ENCODE peak calls at places on chromosomes 5 and 9, in five cellular contexts. One of them, this sample, is unnamed.

GRCh38 chr9:94700445-94700844 is 26.1 kb upstream of the AOPEP start:
- DNase-seq in uterus: no peak
- DNase-seq in fibroblast of lung: no peak
- DNase-seq in tibial artery: no peak
- DNase-seq in endothelial cell of umbilical vein: no peak
- DNase-seq in this sample: no peak

GRCh38 chr9:124079176-124079925 is 67.8 kb downstream of the LHX2 start:
- DNase-seq in tibial artery: no peak
- DNase-seq in fibroblast of lung: peak; percentile 36
- DNase-seq in uterus: no peak
- DNase-seq in endothelial cell of umbilical vein: peak; percentile 33
- DNase-seq in this sample: peak; percentile 38

GRCh38 chr9:92634712-92635605 is 35.0 kb downstream of the IPPK start:
- DNase-seq in tibial artery: peak; percentile 86
- DNase-seq in uterus: peak; percentile 86
- DNase-seq in endothelial cell of umbilical vein: peak; percentile 78
- DNase-seq in fibroblast of lung: peak; percentile 81
- DNase-seq in this sample: peak; percentile 75

GRCh38 chr5:33840927-33841547 is 50.8 kb downstream of the ADAMTS12 start:
- DNase-seq in tibial artery: no peak
- DNase-seq in endothelial cell of umbilical vein: no peak
- DNase-seq in fibroblast of lung: no peak
- DNase-seq in uterus: no peak
- DNase-seq in this sample: no peak

GRCh38 chr9:27847380-27847779 is 274.1 kb upstream of the C9orf72 start:
- DNase-seq in tibial artery: no peak
- DNase-seq in endothelial cell of umbilical vein: no peak
- DNase-seq in uterus: no peak
- DNase-seq in fibroblast of lung: no peak
- DNase-seq in this sample: no peak

GRCh38 chr9:110141118-110141797 is 66.7 kb downstream of the C9orf152 start:
- DNase-seq in uterus: peak; percentile 69
- DNase-seq in fibroblast of lung: peak; percentile 90
- DNase-seq in endothelial cell of umbilical vein: peak; percentile 81
- DNase-seq in tibial artery: peak; percentile 82
- DNase-seq in this sample: no peak

GRCh38 chr9:105510024-105510423 is 47.9 kb upstream of the FKTN start:
- DNase-seq in endothelial cell of umbilical vein: peak; percentile 12
- DNase-seq in tibial artery: no peak
- DNase-seq in uterus: no peak
- DNase-seq in fibroblast of lung: peak; percentile 71
- DNase-seq in this sample: no peak

GRCh38 chr5:134935711-134936602 is 31.0 kb downstream of the PCBD2 start:
- DNase-seq in fibroblast of lung: no peak
- DNase-seq in tibial artery: no peak
- DNase-seq in endothelial cell of umbilical vein: peak; percentile 35
- DNase-seq in uterus: no peak
- DNase-seq in this sample: no peak

GRCh38 chr5:82413302-82414042 is 135.3 kb upstream of the RPS23 start:
- DNase-seq in fibroblast of lung: peak; percentile 97
- DNase-seq in tibial artery: no peak
- DNase-seq in endothelial cell of umbilical vein: no peak
- DNase-seq in uterus: no peak
- DNase-seq in this sample: no peak

GRCh38 chr9:35733109-35733541 is 659 bp downstream of the CREB3 start:
- DNase-seq in fibroblast of lung: peak; percentile 51
- DNase-seq in tibial artery: no peak
- DNase-seq in endothelial cell of umbilical vein: peak; percentile 70
- DNase-seq in uterus: no peak
- DNase-seq in this sample: no peak

GRCh38 chr9:19464764-19465570 is 56.2 kb downstream of the ACER2 start:
- DNase-seq in fibroblast of lung: peak; percentile 81
- DNase-seq in endothelial cell of umbilical vein: peak; percentile 63
- DNase-seq in uterus: peak; percentile 83
- DNase-seq in tibial artery: peak; percentile 72
- DNase-seq in this sample: peak; percentile 74

GRCh38 chr9:125509476-125509875 is 197.5 kb downstream of the MAPKAP1 start:
- DNase-seq in endothelial cell of umbilical vein: no peak
- DNase-seq in fibroblast of lung: peak; percentile 93
- DNase-seq in uterus: no peak
- DNase-seq in tibial artery: no peak
- DNase-seq in this sample: no peak

GRCh38 chr9:36088020-36088419 is 48.5 kb upstream of the GLIPR2 start:
- DNase-seq in uterus: no peak
- DNase-seq in fibroblast of lung: no peak
- DNase-seq in tibial artery: no peak
- DNase-seq in endothelial cell of umbilical vein: no peak
- DNase-seq in this sample: no peak

GRCh38 chr5:20466507-20466906 is 478.5 kb upstream of the CDH18 start:
- DNase-seq in uterus: no peak
- DNase-seq in endothelial cell of umbilical vein: no peak
- DNase-seq in fibroblast of lung: no peak
- DNase-seq in tibial artery: no peak
- DNase-seq in this sample: no peak

GRCh38 chr9:94829380-94830070 is 103.0 kb downstream of the AOPEP start:
- DNase-seq in endothelial cell of umbilical vein: no peak
- DNase-seq in fibroblast of lung: peak; percentile 32
- DNase-seq in tibial artery: no peak
- DNase-seq in uterus: no peak
- DNase-seq in this sample: no peak

GRCh38 chr9:72131206-72131605 is 18.0 kb upstream of the GDA start:
- DNase-seq in fibroblast of lung: no peak
- DNase-seq in tibial artery: no peak
- DNase-seq in endothelial cell of umbilical vein: no peak
- DNase-seq in uterus: no peak
- DNase-seq in this sample: no peak

GRCh38 chr9:99433555-99433954 is 211.5 kb downstream of the SEC61B start:
- DNase-seq in uterus: no peak
- DNase-seq in endothelial cell of umbilical vein: peak; percentile 80
- DNase-seq in tibial artery: peak; percentile 71
- DNase-seq in fibroblast of lung: peak; percentile 89
- DNase-seq in this sample: no peak

GRCh38 chr5:113250341-113250953 is 184.3 kb downstream of the TSSK1B start:
- DNase-seq in fibroblast of lung: peak; percentile 99
- DNase-seq in uterus: peak; percentile 86
- DNase-seq in endothelial cell of umbilical vein: peak; percentile 98
- DNase-seq in tibial artery: no peak
- DNase-seq in this sample: no peak

GRCh38 chr5:176361437-176362097 is at the start of gene KIAA1191:
- DNase-seq in uterus: peak; percentile 94
- DNase-seq in tibial artery: peak; percentile 96
- DNase-seq in fibroblast of lung: peak; percentile 90
- DNase-seq in endothelial cell of umbilical vein: peak; percentile 94
- DNase-seq in this sample: peak; percentile 97

GRCh38 chr5:159269723-159270122 is 6.6 kb downstream of the UBLCP1 start:
- DNase-seq in uterus: no peak
- DNase-seq in tibial artery: no peak
- DNase-seq in fibroblast of lung: no peak
- DNase-seq in endothelial cell of umbilical vein: no peak
- DNase-seq in this sample: no peak

GRCh38 chr5:113081881-113082546 is 105.4 kb downstream of the DCP2 start:
- DNase-seq in endothelial cell of umbilical vein: peak; percentile 94
- DNase-seq in uterus: no peak
- DNase-seq in tibial artery: no peak
- DNase-seq in fibroblast of lung: peak; percentile 66
- DNase-seq in this sample: no peak

GRCh38 chr5:93800988-93801811 is 59.8 kb upstream of the POU5F2 start:
- DNase-seq in tibial artery: no peak
- DNase-seq in uterus: peak; percentile 16
- DNase-seq in endothelial cell of umbilical vein: peak; percentile 68
- DNase-seq in fibroblast of lung: peak; percentile 81
- DNase-seq in this sample: no peak

GRCh38 chr5:142897328-142897727 is 127.2 kb downstream of the ARHGAP26 start:
- DNase-seq in tibial artery: no peak
- DNase-seq in fibroblast of lung: no peak
- DNase-seq in uterus: no peak
- DNase-seq in endothelial cell of umbilical vein: no peak
- DNase-seq in this sample: no peak

GRCh38 chr9:136720251-136720886 is 8.0 kb downstream of the DIPK1B start:
- DNase-seq in tibial artery: no peak
- DNase-seq in endothelial cell of umbilical vein: peak; percentile 23
- DNase-seq in uterus: no peak
- DNase-seq in fibroblast of lung: no peak
- DNase-seq in this sample: no peak

GRCh38 chr5:40570408-40571129 is 109.1 kb upstream of the PTGER4 start:
- DNase-seq in uterus: no peak
- DNase-seq in tibial artery: no peak
- DNase-seq in endothelial cell of umbilical vein: peak; percentile 73
- DNase-seq in fibroblast of lung: peak; percentile 72
- DNase-seq in this sample: no peak

GRCh38 chr5:135831439-135832262 is 2.8 kb upstream of the SLC25A48 start:
- DNase-seq in tibial artery: no peak
- DNase-seq in fibroblast of lung: no peak
- DNase-seq in endothelial cell of umbilical vein: no peak
- DNase-seq in uterus: no peak
- DNase-seq in this sample: no peak

GRCh38 chr5:77491783-77492652 is at the start of gene WDR41:
- DNase-seq in tibial artery: peak; percentile 96
- DNase-seq in uterus: peak; percentile 93
- DNase-seq in endothelial cell of umbilical vein: peak; percentile 96
- DNase-seq in fibroblast of lung: peak; percentile 97
- DNase-seq in this sample: peak; percentile 85
- H3K27ac ChIP-seq in tibial artery: peak within 1 kb of the TSS; percentile 96
- H3K27ac ChIP-seq in uterus: peak within 1 kb of the TSS; percentile 97
- H3K27ac ChIP-seq in endothelial cell of umbilical vein: peak within 1 kb of the TSS; percentile 79
- H3K27ac ChIP-seq in fibroblast of lung: peak within 1 kb of the TSS; percentile 96
- H3K27ac ChIP-seq in this sample: peak within 1 kb of the TSS; percentile 92

GRCh38 chr5:43008369-43009158 is 31.6 kb downstream of the ANXA2R start:
- DNase-seq in uterus: peak; percentile 81
- DNase-seq in tibial artery: peak; percentile 94
- DNase-seq in endothelial cell of umbilical vein: peak; percentile 96
- DNase-seq in fibroblast of lung: peak; percentile 96
- DNase-seq in this sample: peak; percentile 69
- TF ChIP-seq CTCF in uterus: no peak
- TF ChIP-seq CTCF in tibial artery: no peak
- TF ChIP-seq CTCF in endothelial cell of umbilical vein: peak; percentile 28
- TF ChIP-seq CTCF in fibroblast of lung: no peak
- TF ChIP-seq CTCF in this sample: peak; percentile 22

GRCh38 chr9:114176601-114177295 is 21.4 kb downstream of the COL27A1 start:
- DNase-seq in uterus: no peak
- DNase-seq in tibial artery: no peak
- DNase-seq in fibroblast of lung: no peak
- DNase-seq in endothelial cell of umbilical vein: no peak
- DNase-seq in this sample: no peak

GRCh38 chr9:114177423-114178064 is 22.2 kb downstream of the COL27A1 start:
- DNase-seq in endothelial cell of umbilical vein: peak; percentile 33
- DNase-seq in fibroblast of lung: peak; percentile 62
- DNase-seq in tibial artery: no peak
- DNase-seq in uterus: no peak
- DNase-seq in this sample: no peak

GRCh38 chr9:114174557-114174875 is 19.2 kb downstream of the COL27A1 start:
- DNase-seq in uterus: no peak
- DNase-seq in endothelial cell of umbilical vein: no peak
- DNase-seq in fibroblast of lung: no peak
- DNase-seq in tibial artery: no peak
- DNase-seq in this sample: no peak

GRCh38 chr9:114172981-114173833 is 17.9 kb downstream of the COL27A1 start:
- DNase-seq in tibial artery: no peak
- DNase-seq in endothelial cell of umbilical vein: no peak
- DNase-seq in fibroblast of lung: peak; percentile 59
- DNase-seq in uterus: peak; percentile 59
- DNase-seq in this sample: no peak

GRCh38 chr9:114174876-114175771 is 19.8 kb downstream of the COL27A1 start:
- DNase-seq in fibroblast of lung: peak; percentile 56
- DNase-seq in tibial artery: no peak
- DNase-seq in endothelial cell of umbilical vein: no peak
- DNase-seq in uterus: peak; percentile 76
- DNase-seq in this sample: no peak
- H3K27ac ChIP-seq in fibroblast of lung: peak overlapping the region; percentile 74
- H3K27ac ChIP-seq in tibial artery: peak overlapping the region; percentile 76
- H3K27ac ChIP-seq in endothelial cell of umbilical vein: no peak overlapping the region
- H3K27ac ChIP-seq in uterus: peak overlapping the region; percentile 82
- H3K27ac ChIP-seq in this sample: peak overlapping the region; percentile 58

DNA sequence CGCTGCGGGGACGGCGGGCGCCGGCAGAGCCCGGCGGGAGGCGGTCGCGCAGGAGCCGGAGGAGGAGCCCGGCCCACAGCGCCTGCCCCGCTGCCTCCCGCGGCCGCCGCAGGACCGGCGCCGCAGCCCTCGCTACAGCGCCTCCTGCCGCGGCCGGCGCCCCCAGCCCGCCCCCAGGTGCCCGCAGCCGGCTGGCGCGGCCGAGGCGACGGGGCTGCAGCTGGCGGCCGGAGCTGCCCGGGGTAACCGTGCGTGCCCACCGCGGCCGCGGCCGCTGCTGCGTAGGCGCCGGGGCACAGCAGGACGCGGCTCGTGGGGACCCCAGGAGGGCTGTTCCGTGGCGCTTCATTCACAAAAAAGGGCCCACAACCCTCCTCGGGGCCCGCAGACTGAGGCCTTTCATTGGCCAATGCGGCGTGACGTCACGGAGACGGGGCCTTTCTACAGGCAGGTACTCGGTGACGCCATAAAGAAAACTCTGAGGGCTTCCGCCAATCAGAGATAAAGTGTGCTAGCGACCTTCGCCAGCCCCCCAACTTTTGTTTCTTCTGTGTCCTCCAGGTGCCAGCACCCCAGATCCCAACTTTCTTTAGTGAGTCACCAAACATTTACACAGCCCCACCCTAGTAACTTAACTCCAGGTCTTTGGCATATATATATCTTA is at the start of gene CDC14B:
- DNase-seq in fibroblast of lung: peak; percentile 93
- DNase-seq in tibial artery: peak; percentile 93
- DNase-seq in endothelial cell of umbilical vein: peak; percentile 62
- DNase-seq in uterus: peak; percentile 86
- DNase-seq in this sample: peak; percentile 56
- TF ChIP-seq CTCF in fibroblast of lung: no peak
- TF ChIP-seq CTCF in tibial artery: no peak
- TF ChIP-seq CTCF in endothelial cell of umbilical vein: no peak
- TF ChIP-seq CTCF in uterus: peak; percentile 54
- TF ChIP-seq CTCF in this sample: no peak

GRCh38 chr9:134403292-134403681 is 77.0 kb downstream of the RXRA start:
- DNase-seq in uterus: no peak
- DNase-seq in tibial artery: peak; percentile 86
- DNase-seq in fibroblast of lung: no peak
- DNase-seq in endothelial cell of umbilical vein: no peak
- DNase-seq in this sample: no peak
- H3K27ac ChIP-seq in uterus: peak overlapping the region; percentile 51
- H3K27ac ChIP-seq in tibial artery: peak overlapping the region; percentile 81
- H3K27ac ChIP-seq in fibroblast of lung: no peak overlapping the region
- H3K27ac ChIP-seq in endothelial cell of umbilical vein: no peak overlapping the region
- H3K27ac ChIP-seq in this sample: peak overlapping the region; percentile 87

DNA sequence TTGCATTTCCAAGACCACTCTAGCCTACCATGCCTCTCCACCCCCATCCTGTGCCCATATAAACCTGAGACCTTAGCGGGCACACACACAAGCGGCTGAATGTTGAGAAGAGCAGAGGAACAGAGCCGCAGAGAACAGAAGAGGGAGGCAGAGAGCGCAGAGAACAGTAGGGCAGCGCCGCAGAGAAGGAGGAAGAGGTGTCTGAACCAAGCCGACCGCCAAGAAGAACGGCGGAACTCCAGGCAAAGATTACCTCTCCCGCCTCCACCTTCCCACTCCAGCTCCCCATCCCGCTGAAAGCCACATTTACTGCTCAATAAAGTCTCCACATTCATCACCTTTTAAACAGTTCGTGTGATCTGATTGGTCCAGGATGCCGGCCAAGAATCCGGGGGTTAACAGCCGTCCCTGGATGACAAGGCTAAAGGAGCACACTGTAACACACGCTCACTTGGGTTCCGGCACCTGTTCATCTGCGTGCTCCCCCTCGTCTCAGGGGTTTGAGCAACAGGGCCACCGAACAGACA is 33.2 kb downstream of the GRIN3A start:
- DNase-seq in endothelial cell of umbilical vein: no peak
- DNase-seq in fibroblast of lung: no peak
- DNase-seq in tibial artery: peak; percentile 65
- DNase-seq in uterus: no peak
- DNase-seq in this sample: peak; percentile 48
- TF ChIP-seq CTCF in endothelial cell of umbilical vein: no peak
- TF ChIP-seq CTCF in fibroblast of lung: no peak
- TF ChIP-seq CTCF in tibial artery: no peak
- TF ChIP-seq CTCF in uterus: no peak
- TF ChIP-seq CTCF in this sample: no peak

This sample was measured in dorsolateral prefrontal cortex.